ENCODE peak calls at places on chromosome 11, in nine cellular contexts. O, W, Y, H, X, K, F, N and B are unnamed samples. For H3K4me1, the result is how much of the 10 kb centered on the place peaks cover.

GRCh38 chr11:113152500-113152899 is 161.9 kb upstream of the TTC12 start:
- DNase-seq in Y (no peak), K (no peak), X (no peak), W (no peak), H (no peak), F (no peak), N (no peak), O (no peak), B (no peak)

GRCh38 chr11:84014539-84014938 is 728.4 kb upstream of the CCDC90B start:
- DNase-seq in W (no peak), K (no peak), X (no peak), F (no peak), H (no peak), Y (no peak), N (no peak), O (no peak), B (no peak)

GRCh38 chr11:57364851-57365660 is 15.9 kb downstream of the PRG3 start:
- DNase-seq in O (no peak), X (peak), K (no peak), N (no peak), H (no peak), W (peak), F (no peak), Y (no peak), B (no peak)

GRCh38 chr11:17684550-17684949 is 34.8 kb upstream of the MYOD1 start:
- DNase-seq in Y (no peak), X (no peak), K (no peak), O (no peak), F (no peak), N (no peak), W (no peak), H (no peak), B (no peak)

GRCh38 chr11:100752371-100753073 is 65.4 kb downstream of the ARHGAP42 start:
- DNase-seq in H (no peak), K (peak), O (no peak), X (no peak), Y (no peak), N (no peak), W (no peak), F (no peak), B (no peak)

GRCh38 chr11:120207517-120207916 is 3.3 kb upstream of the OAF start:
- DNase-seq in K (no peak), H (no peak), N (no peak), W (no peak), O (no peak), X (no peak), F (no peak), Y (no peak), B (no peak)

GRCh38 chr11:105489431-105489830 is 120.4 kb upstream of the GRIA4 start:
- DNase-seq in H (no peak), F (peak), N (no peak), X (no peak), K (no peak), O (no peak), W (peak), Y (peak), B (no peak)

GRCh38 chr11:17581036-17581731 is 34.1 kb downstream of the OTOG start:
- DNase-seq in X (no peak), W (no peak), Y (no peak), F (no peak), N (no peak), H (no peak), O (no peak), K (no peak), B (no peak)

GRCh38 chr11:77750757-77751156 is 69.8 kb downstream of the RSF1 start:
- DNase-seq in Y (no peak), F (no peak), O (no peak), N (no peak), H (no peak), K (no peak), X (no peak), W (no peak), B (no peak)

GRCh38 chr11:68164437-68164836 is 43.2 kb upstream of the CHKA start:
- DNase-seq in F (no peak), O (no peak), X (no peak), K (peak), N (no peak), Y (peak), H (no peak), W (no peak), B (no peak)

GRCh38 chr11:12802418-12803085 is 128.3 kb downstream of the TEAD1 start:
- DNase-seq in X (peak), H (peak), W (peak), Y (peak), K (peak), O (no peak), N (no peak), F (peak), B (no peak)

GRCh38 chr11:69874984-69875673 is 55.9 kb upstream of the FGF3 start:
- DNase-seq in N (peak), X (no peak), F (no peak), K (no peak), O (no peak), H (no peak), W (peak), Y (no peak), B (no peak)

GRCh38 chr11:120652705-120653335 is 141.3 kb downstream of the GRIK4 start:
- DNase-seq in F (no peak), Y (peak), W (peak), X (peak), K (peak), N (no peak), H (no peak), O (no peak), B (peak)

GRCh38 chr11:105051559-105051958 is 6.4 kb upstream of the CARD16 start:
- DNase-seq in H (no peak), N (no peak), O (no peak), F (no peak), K (no peak), W (no peak), Y (no peak), X (no peak), B (no peak)

GRCh38 chr11:15158351-15159015 is 43.8 kb downstream of the INSC start:
- DNase-seq in W (no peak), H (no peak), X (no peak), N (no peak), K (peak), Y (peak), F (peak), O (no peak), B (no peak)

GRCh38 chr11:57641011-57641410 is 8.7 kb downstream of the YPEL4 start:
- DNase-seq in N (no peak), K (no peak), O (peak), H (no peak), F (peak), W (peak), Y (peak), X (peak), B (peak)

GRCh38 chr11:20160425-20161229 is at the start of gene DBX1:
- DNase-seq in W (peak), X (peak), Y (no peak), O (no peak), N (peak), H (no peak), K (no peak), F (no peak), B (no peak)

GRCh38 chr11:26134481-26135355 is 197.2 kb upstream of the ANO3 start:
- DNase-seq in W (peak), Y (peak), K (peak), F (peak), O (peak), X (peak), H (no peak), N (peak), B (peak)

GRCh38 chr11:69361048-69361447 is 67.1 kb downstream of the MYEOV start:
- DNase-seq in K (no peak), F (no peak), Y (no peak), N (no peak), W (no peak), O (no peak), H (no peak), X (no peak), B (no peak)

GRCh38 chr11:32012066-32012465 is 78.8 kb upstream of the RCN1 start:
- DNase-seq in K (no peak), X (no peak), H (no peak), O (no peak), F (no peak), N (no peak), Y (no peak), W (no peak), B (no peak)

GRCh38 chr11:62805991-62806441 is 776 bp upstream of the NXF1 start:
- DNase-seq in F (no peak), K (no peak), H (no peak), O (peak), Y (peak), X (peak), N (peak), W (peak), B (peak)

GRCh38 chr11:84089072-84090057 is 803.2 kb upstream of the CCDC90B start:
- DNase-seq in X (no peak), F (no peak), O (no peak), N (peak), W (no peak), H (no peak), Y (no peak), K (no peak), B (no peak)

GRCh38 chr11:118899296-118899688 is 15.6 kb downstream of the CXCR5 start:
- DNase-seq in N (no peak), Y (no peak), O (no peak), H (no peak), X (no peak), K (no peak), W (no peak), F (no peak), B (no peak)
- H3K4me3 ChIP-seq in N (no peak), Y (no peak), O (no peak), H (no peak), X (no peak), K (no peak), W (no peak), F (no peak), B (no peak)

GRCh38 chr11:122711362-122711761 is 55.8 kb downstream of the UBASH3B start:
- DNase-seq in O (no peak), W (no peak), N (no peak), F (no peak), Y (no peak), X (no peak), H (no peak), K (no peak), B (no peak)
- H3K4me1 ChIP-seq in O (under half), W (under half), N (under half), F (under half), Y (half or more), X (under half), H (under half), K (under half), B (half or more)

DNA sequence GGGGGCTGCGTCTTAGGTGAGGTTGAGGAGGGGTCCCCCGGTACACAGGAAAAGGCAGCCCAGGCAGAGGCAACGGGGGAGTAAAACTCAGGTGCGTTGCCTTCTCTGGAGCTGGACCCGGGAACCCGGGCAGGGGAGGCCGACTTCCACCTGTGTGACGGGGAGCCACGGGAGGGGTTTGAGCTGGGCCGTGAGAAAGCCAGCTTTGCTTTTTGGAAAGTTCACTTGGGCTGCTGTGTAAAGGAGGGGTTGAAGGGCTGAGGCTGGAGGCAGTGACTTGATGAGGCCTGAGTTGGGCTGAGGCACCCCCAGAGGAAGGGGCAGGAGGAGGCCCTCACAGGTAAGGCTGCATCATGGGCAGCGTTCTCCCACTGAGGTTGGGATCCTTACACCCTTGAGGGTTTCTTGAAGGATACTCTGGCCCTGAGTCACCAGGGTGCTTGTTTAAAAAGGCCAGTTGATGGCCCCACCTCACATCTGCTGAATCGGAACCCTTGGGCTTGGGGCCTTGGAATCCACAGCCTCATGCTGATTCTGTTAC is 47.2 kb downstream of the CHRDL2 start:
- DNase-seq in F (no peak), H (no peak), W (no peak), X (peak), Y (peak), N (no peak), K (peak), O (no peak), B (no peak)
- TF ChIP-seq EZH2phosphoT487 in F (no peak), H (no peak), W (no peak), X (no peak), Y (no peak), N (no peak), K (no peak), O (no peak), B (no peak)

DNA sequence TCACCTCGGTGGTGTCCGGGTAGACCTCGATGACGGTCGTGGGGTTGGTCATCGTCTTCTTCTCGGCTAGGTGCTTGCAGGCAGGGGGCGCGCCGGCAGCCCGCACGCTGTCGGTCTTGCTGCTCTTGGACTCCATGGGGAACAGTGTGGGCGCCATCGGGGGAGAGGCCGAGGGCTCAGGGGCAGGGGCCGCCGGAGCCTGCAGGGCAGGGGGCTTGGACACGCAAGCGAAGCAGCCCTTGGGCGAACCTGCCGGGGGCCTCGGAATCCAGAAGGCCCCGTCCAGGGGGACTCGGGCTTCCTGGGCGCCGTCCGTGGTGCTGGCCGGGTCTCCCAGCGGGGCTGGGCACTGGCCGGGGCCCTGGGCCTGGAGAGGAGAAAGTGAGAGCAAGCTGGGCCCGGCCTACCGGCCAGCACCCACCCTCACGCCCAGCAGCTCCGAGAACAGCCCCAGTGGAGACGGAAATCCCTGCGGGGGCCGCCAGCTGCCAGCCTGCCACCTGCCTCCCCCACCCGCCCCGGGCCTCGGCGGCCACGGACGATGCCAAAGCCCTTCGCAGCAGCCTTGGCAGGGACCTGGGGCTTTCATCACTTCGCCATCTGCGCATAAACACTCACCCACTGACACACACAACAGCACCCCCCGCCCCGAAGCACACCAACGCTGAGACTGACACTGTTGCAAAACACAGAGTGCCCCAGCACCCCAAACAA is 2.5 kb downstream of the IFITM10 start:
- DNase-seq in W (no peak), K (no peak), F (no peak), O (no peak), N (peak), X (no peak), Y (peak), H (no peak), B (no peak)
- H3K4me3 ChIP-seq in W (peak), K (no peak), F (no peak), O (no peak), N (peak), X (peak), Y (peak), H (no peak), B (no peak)

GRCh38 chr11:61771995-61772455 is 19.6 kb downstream of the MYRF start:
- DNase-seq in K (no peak), O (no peak), F (peak), X (peak), H (no peak), W (peak), Y (no peak), N (peak), B (no peak)

GRCh38 chr11:61775106-61775505 is 17.3 kb downstream of the TMEM258 start:
- DNase-seq in Y (no peak), H (no peak), X (no peak), N (peak), W (no peak), F (no peak), K (no peak), O (no peak), B (no peak)

GRCh38 chr11:61773356-61773755 is 19.0 kb downstream of the TMEM258 start:
- DNase-seq in H (no peak), N (peak), K (no peak), Y (no peak), X (no peak), W (peak), O (no peak), F (peak), B (no peak)

GRCh38 chr11:61774441-61774840 is 18.0 kb downstream of the TMEM258 start:
- DNase-seq in K (no peak), H (no peak), N (peak), W (no peak), O (no peak), F (no peak), X (no peak), Y (no peak), B (no peak)

DNA sequence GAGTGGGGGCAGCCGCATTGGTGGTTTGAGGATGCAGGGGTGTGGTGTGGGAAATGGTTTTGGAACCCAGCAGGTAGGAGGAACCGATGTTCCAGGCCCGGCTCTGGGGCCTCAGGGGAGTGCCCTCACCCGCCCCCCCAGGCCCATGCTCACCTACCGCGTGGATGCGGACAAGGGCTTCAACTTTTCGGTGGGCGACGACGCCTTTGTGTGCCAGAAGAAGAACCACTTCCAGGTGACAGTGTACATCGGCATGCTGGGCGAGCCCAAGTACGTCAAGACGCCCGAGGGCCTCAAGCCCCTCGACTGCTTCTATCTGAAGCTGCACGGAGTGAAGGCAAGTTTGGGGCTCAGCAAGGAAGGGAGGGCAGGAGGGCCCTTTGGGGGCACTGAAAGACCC is 18.6 kb downstream of the TMEM258 start:
- DNase-seq in F (no peak), O (no peak), N (no peak), W (no peak), X (no peak), Y (no peak), K (no peak), H (no peak), B (no peak)
- H3K4me1 ChIP-seq in F (under half), O (under half), N (under half), W (under half), X (under half), Y (under half), K (under half), H (under half), B (under half)

GRCh38 chr11:93814966-93815633 is 31.0 kb downstream of the MED17 start:
- DNase-seq in Y (no peak), K (no peak), N (no peak), W (no peak), X (no peak), F (no peak), O (no peak), H (no peak), B (no peak)
- TF ChIP-seq EZH2phosphoT487 in Y (no peak), K (no peak), N (no peak), W (no peak), X (no peak), F (no peak), O (no peak), H (no peak), B (no peak)

DNA sequence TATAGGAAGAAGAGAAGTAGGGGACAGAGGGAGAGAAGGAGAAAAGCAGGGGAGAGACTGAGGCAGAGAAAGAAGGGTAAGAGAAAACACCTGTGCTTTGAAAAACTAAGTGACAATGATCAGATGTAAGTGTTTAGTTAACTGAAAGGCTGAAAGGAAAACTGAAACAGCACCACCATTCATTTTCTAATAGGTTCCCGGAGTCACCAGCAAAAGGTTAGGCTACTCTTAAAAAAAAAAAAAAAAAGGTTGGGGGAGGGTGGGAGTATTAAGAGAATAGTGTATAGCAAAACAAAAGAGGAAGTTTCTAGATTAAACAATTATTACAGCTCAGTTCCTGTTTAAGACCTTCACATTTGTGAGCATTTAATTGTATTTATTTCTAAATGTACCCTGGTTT is 113.8 kb downstream of the CADM1 start:
- DNase-seq in W (no peak), K (no peak), X (peak), H (no peak), F (no peak), O (peak), Y (no peak), N (no peak), B (peak)
- H3K4me3 ChIP-seq in W (peak), K (no peak), X (no peak), H (no peak), F (no peak), O (peak), Y (no peak), N (no peak), B (peak)